ENCODE peak calls at places on chromosome 17, in eight cellular contexts. Z is IMR-90; A is uterus; Q is colonic mucosa; L is esophagus squamous epithelium; U is cardiac muscle cell; I is adrenal gland; M is CD8-positive, alpha-beta memory T cell. K is an unnamed sample.

GRCh38 chr17:79952265-79952877 is 83.3 kb downstream of the TBC1D16 start:
- DNase-seq in L (no peak), M (peak), Q (no peak), U (no peak), A (peak), Z (no peak), I (no peak), K (no peak)

GRCh38 chr17:55584055-55584685 is 72.9 kb upstream of the SMIM36 start:
- DNase-seq in I (no peak), M (no peak), Q (no peak), A (no peak), L (no peak), U (no peak), Z (peak), K (no peak)

GRCh38 chr17:5788266-5788900 is 204.1 kb upstream of the NLRP1 start:
- DNase-seq in M (no peak), Q (no peak), Z (peak), A (no peak), U (no peak), L (no peak), I (no peak), K (no peak)

GRCh38 chr17:74085434-74085833 is 118.0 kb upstream of the RPL38 start:
- DNase-seq in M (no peak), A (no peak), Z (no peak), U (no peak), L (no peak), Q (no peak), I (no peak), K (no peak)

GRCh38 chr17:73744411-73744810 is 100.2 kb upstream of the SDK2 start:
- DNase-seq in Q (no peak), I (no peak), L (no peak), U (peak), M (no peak), A (no peak), Z (no peak), K (no peak)

GRCh38 chr17:40022961-40023541 is 7.8 kb downstream of the CSF3 start:
- DNase-seq in A (no peak), Q (peak), U (no peak), I (no peak), L (no peak), Z (no peak), M (no peak), K (peak)

GRCh38 chr17:27776882-27777624 is 23.3 kb downstream of the NOS2 start:
- DNase-seq in Z (no peak), A (no peak), L (no peak), U (no peak), Q (no peak), I (no peak), M (no peak), K (no peak)

GRCh38 chr17:4577386-4577993 is 6.8 kb upstream of the SMTNL2 start:
- DNase-seq in U (no peak), Q (no peak), A (no peak), I (no peak), M (no peak), L (no peak), Z (no peak), K (no peak)

GRCh38 chr17:31269178-31269577 is 27.9 kb downstream of the OMG start:
- DNase-seq in I (no peak), U (no peak), Z (no peak), Q (no peak), M (no peak), L (no peak), A (no peak), K (peak)

GRCh38 chr17:77370536-77370935 is 229.8 kb downstream of the SEC14L1 start:
- DNase-seq in M (no peak), Q (no peak), L (no peak), Z (no peak), I (no peak), U (no peak), A (no peak), K (no peak)

GRCh38 chr17:39665642-39666221 is 583 bp downstream of the TCAP start:
- DNase-seq in Q (no peak), A (no peak), I (no peak), M (no peak), L (no peak), Z (no peak), U (no peak), K (no peak)

GRCh38 chr17:16129844-16130243 is 85.5 kb downstream of the NCOR1 start:
- DNase-seq in Q (no peak), M (no peak), L (no peak), U (no peak), Z (no peak), A (no peak), I (no peak), K (no peak)

GRCh38 chr17:2580156-2580555 is 13.3 kb upstream of the PAFAH1B1 start:
- DNase-seq in Q (no peak), Z (no peak), L (no peak), I (no peak), A (no peak), U (no peak), M (no peak), K (no peak)

GRCh38 chr17:18182190-18182977 is 1.2 kb upstream of the ALKBH5 start:
- DNase-seq in I (peak), Z (no peak), Q (peak), L (no peak), U (no peak), A (peak), M (peak), K (peak)

GRCh38 chr17:60586288-60586974 is 13.6 kb upstream of the PPM1D start:
- DNase-seq in M (no peak), A (no peak), Z (peak), Q (no peak), U (peak), I (no peak), L (no peak), K (peak)

GRCh38 chr17:40616592-40616991 is 31.0 kb downstream of the SMARCE1 start:
- DNase-seq in Q (no peak), M (no peak), U (no peak), L (no peak), A (no peak), Z (no peak), I (no peak), K (no peak)

GRCh38 chr17:72151565-72152391 is 31.0 kb downstream of the SOX9 start:
- DNase-seq in M (no peak), Z (peak), Q (peak), I (peak), L (no peak), A (no peak), U (no peak), K (peak)

GRCh38 chr17:45302649-45303173 is 14.1 kb downstream of the MAP3K14 start:
- DNase-seq in L (no peak), M (no peak), A (peak), Z (peak), U (no peak), I (peak), Q (no peak), K (no peak)

GRCh38 chr17:78230996-78231931 is at the start of gene TMEM235:
- DNase-seq in U (no peak), A (no peak), I (no peak), L (no peak), Q (no peak), Z (no peak), M (no peak), K (peak)

GRCh38 chr17:55549140-55549539 is 37.9 kb upstream of the SMIM36 start:
- DNase-seq in U (peak), L (no peak), Q (no peak), Z (no peak), A (no peak), I (no peak), M (no peak), K (no peak)

GRCh38 chr17:43774304-43775250 is 4.2 kb downstream of the DUSP3 start:
- DNase-seq in Q (no peak), U (no peak), L (no peak), I (no peak), Z (no peak), A (no peak), M (no peak), K (no peak)

GRCh38 chr17:34121311-34121710 is 133.8 kb upstream of the CCL2 start:
- DNase-seq in Q (no peak), A (no peak), I (no peak), L (no peak), M (no peak), Z (no peak), U (no peak), K (no peak)

GRCh38 chr17:56754523-56755208 is 79.1 kb downstream of the C17orf67 start:
- DNase-seq in I (no peak), Z (peak), U (peak), A (no peak), L (no peak), Q (no peak), M (no peak), K (peak)

GRCh38 chr17:34485999-34486398 is 93.4 kb upstream of the TMEM132E start:
- DNase-seq in I (no peak), A (no peak), Q (no peak), L (no peak), U (no peak), M (no peak), Z (no peak), K (no peak)

GRCh38 chr17:78557598-78558039 is 19.6 kb downstream of the DNAH17 start:
- DNase-seq in L (no peak), I (no peak), A (no peak), Q (no peak), U (no peak), Z (peak), M (no peak), K (no peak)

GRCh38 chr17:56819431-56820145 is 14.1 kb downstream of the C17orf67 start:
- DNase-seq in M (peak), I (peak), A (peak), Q (peak), U (peak), L (no peak), Z (peak), K (peak)

GRCh38 chr17:47264171-47264570 is 10.5 kb downstream of the ITGB3 start:
- DNase-seq in M (no peak), A (no peak), I (no peak), Z (no peak), U (peak), Q (no peak), L (no peak), K (no peak)

GRCh38 chr17:28033972-28034714 is 8.3 kb upstream of the NLK start:
- DNase-seq in Q (no peak), U (no peak), I (no peak), M (no peak), A (no peak), Z (peak), L (no peak), K (no peak)

GRCh38 chr17:72101526-72101925 is 19.3 kb upstream of the SOX9 start:
- DNase-seq in L (no peak), Z (peak), A (no peak), Q (no peak), I (no peak), M (no peak), U (no peak), K (no peak)

GRCh38 chr17:61189968-61190367 is 209.7 kb upstream of the TBX2 start:
- DNase-seq in A (no peak), I (no peak), M (no peak), Q (no peak), U (no peak), L (no peak), Z (no peak), K (no peak)

GRCh38 chr17:80979547-80980378 is 11.9 kb upstream of the CHMP6 start:
- DNase-seq in I (no peak), A (no peak), L (no peak), Q (no peak), M (no peak), U (no peak), Z (no peak), K (no peak)

GRCh38 chr17:57458718-57459285 is 202.5 kb downstream of the MSI2 start:
- DNase-seq in Z (no peak), A (no peak), L (no peak), Q (no peak), U (no peak), I (no peak), M (no peak), K (no peak)

GRCh38 chr17:29825604-29826003 is 104.4 kb downstream of the SSH2 start:
- DNase-seq in U (no peak), L (no peak), I (no peak), Q (peak), Z (no peak), M (no peak), A (no peak), K (peak)
- H3K27ac ChIP-seq in U (no peak), L (no peak), I (no peak), Q (peak), Z (no peak), M (no peak), A (no peak), K (peak)

GRCh38 chr17:9322298-9322697 is 253.3 kb downstream of the STX8 start:
- DNase-seq in Q (no peak), L (no peak), A (no peak), Z (no peak), U (peak), I (no peak), M (no peak), K (no peak)

GRCh38 chr17:9324864-9325263 is 250.8 kb downstream of the STX8 start:
- DNase-seq in Q (no peak), Z (peak), L (no peak), M (no peak), U (no peak), I (no peak), A (no peak), K (no peak)

DNA sequence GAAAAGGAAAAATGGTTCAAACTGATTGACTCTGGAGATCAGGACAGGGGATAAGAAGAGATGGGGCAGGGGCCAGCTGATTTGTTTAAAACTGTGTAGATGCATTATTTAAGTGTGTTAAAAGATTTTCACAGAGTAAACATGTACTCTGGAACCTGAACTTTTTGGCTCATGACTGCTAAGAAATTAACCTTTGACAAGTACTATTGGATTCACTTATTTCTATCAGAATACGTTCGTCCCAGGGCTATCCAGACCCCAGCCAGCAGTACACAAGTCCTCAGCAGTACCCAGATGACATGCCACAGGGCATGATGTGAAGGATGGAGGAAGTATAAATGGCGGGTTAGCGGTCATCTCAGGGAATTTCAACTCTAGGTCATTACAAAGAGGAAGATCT is 253.8 kb downstream of the STX8 start:
- DNase-seq in A (no peak), U (no peak), M (no peak), Q (no peak), L (no peak), Z (no peak), I (no peak), K (no peak)
- H3K27ac ChIP-seq in A (no peak), U (no peak), M (no peak), Q (no peak), L (no peak), Z (no peak), I (no peak), K (no peak)

GRCh38 chr17:64341181-64341580 is 49.5 kb downstream of the PECAM1 start:
- DNase-seq in I (no peak), Z (no peak), Q (no peak), U (no peak), M (no peak), L (no peak), A (no peak), K (no peak)
- H3K27ac ChIP-seq in I (no peak), Z (no peak), Q (no peak), U (no peak), M (no peak), L (no peak), A (no peak), K (no peak)

GRCh38 chr17:42682400-42683384 is at the start of gene CNTNAP1:
- DNase-seq in A (peak), Z (peak), I (peak), M (no peak), U (peak), Q (peak), L (no peak), K (peak)

GRCh38 chr17:42684033-42684625 is 1.8 kb downstream of the CNTNAP1 start:
- DNase-seq in M (no peak), L (no peak), I (no peak), U (no peak), Z (no peak), Q (no peak), A (no peak), K (no peak)

GRCh38 chr17:42680331-42680808 is 1.3 kb downstream of the CCR10 start:
- DNase-seq in M (no peak), L (no peak), Z (peak), I (no peak), Q (no peak), A (peak), U (no peak), K (no peak)

GRCh38 chr17:42683407-42684031 is 1.2 kb downstream of the CNTNAP1 start:
- DNase-seq in Z (peak), U (no peak), M (no peak), L (no peak), I (no peak), Q (no peak), A (peak), K (no peak)

GRCh38 chr17:42681976-42682375 is 333 bp upstream of the CCR10 start:
- DNase-seq in I (no peak), Q (no peak), U (no peak), A (no peak), M (no peak), Z (no peak), L (no peak), K (no peak)
- H3K27ac ChIP-seq in I (no peak), Q (peak), U (peak), A (peak), M (no peak), Z (peak), L (peak), K (peak)

GRCh38 chr17:50627386-50627781 is 7.3 kb upstream of the ABCC3 start:
- DNase-seq in I (no peak), A (no peak), L (no peak), U (no peak), Q (no peak), M (no peak), Z (no peak), K (no peak)
- H3K27ac ChIP-seq in I (no peak), A (no peak), L (no peak), U (no peak), Q (no peak), M (no peak), Z (no peak), K (peak)